ENCODE peak calls at places on chromosomes 4 and X, in nine cellular contexts. L is SK-N-MC; J is endothelial cell; T is GM12865; M is fibroblast of the conjunctiva; R is epithelial cell of esophagus; G is amniotic stem cell; K is stimulated activated CD4-positive, alpha-beta T cell treated with anti-CD3 and anti-CD28 coated beads, Interleukin-15, amount 100 ng/mL, for 1 hour; A is activated CD8-positive, alpha-beta memory T cell treated with anti-CD3 and anti-CD28 coated beads for 48 hours. F is an unnamed sample.

GRCh38 chr4:32778938-32779337 is 2058.8 kb downstream of the PCDH7 start:
- DNase-seq in L (no peak), M (no peak), G (no peak), K (no peak), T (no peak), R (no peak), A (no peak), J (no peak), F (no peak)

GRCh38 chrX:154738013-154738738 is 12.7 kb downstream of the GAB3 start:
- DNase-seq in M (peak; percentile 65), G (peak; percentile 11), J (no peak), R (peak; percentile 65), K (no peak), T (no peak), L (no peak), A (no peak), F (peak; percentile 85)

GRCh38 chr4:2799444-2799911 is 6.6 kb downstream of the SH3BP2 start:
- DNase-seq in L (no peak), A (no peak), G (no peak), K (no peak), J (peak; percentile 3), T (no peak), M (no peak), R (no peak), F (no peak)

GRCh38 chr4:98470831-98471230 is 187.6 kb downstream of the TSPAN5 start:
- DNase-seq in K (no peak), A (no peak), R (no peak), G (no peak), T (no peak), M (no peak), L (no peak), J (no peak), F (peak; percentile 57)

GRCh38 chr4:143549924-143550323 is 36.4 kb downstream of the SMARCA5 start:
- DNase-seq in J (no peak), K (no peak), R (no peak), T (no peak), G (no peak), M (no peak), L (no peak), A (no peak), F (no peak)

GRCh38 chr4:24753519-24753918 is 41.9 kb upstream of the SOD3 start:
- DNase-seq in M (no peak), G (peak; percentile 75), L (no peak), J (no peak), R (peak; percentile 100), A (no peak), K (no peak), T (no peak), F (peak; percentile 93)

GRCh38 chr4:53015681-53016080 is 153.6 kb downstream of the RASL11B start:
- DNase-seq in T (peak; percentile 60), M (peak; percentile 81), R (peak; percentile 48), K (no peak), L (no peak), J (peak; percentile 49), A (no peak), G (peak; percentile 26), F (peak; percentile 60)

GRCh38 chr4:1072830-1073446 is 40.4 kb downstream of the RNF212 start:
- DNase-seq in K (peak; percentile 8), A (no peak), R (peak; percentile 62), T (peak; percentile 63), G (peak; percentile 9), L (no peak), J (peak; percentile 57), M (no peak), F (peak; percentile 67)

GRCh38 chr4:2415213-2415612 is 3.2 kb downstream of the ZFYVE28 start:
- DNase-seq in A (no peak), T (no peak), M (no peak), R (no peak), G (no peak), L (no peak), J (no peak), K (no peak), F (no peak)

GRCh38 chrX:22800360-22800759 is 199.4 kb upstream of the DDX53 start:
- DNase-seq in J (no peak), G (peak; percentile 58), T (no peak), R (peak; percentile 82), A (no peak), L (peak; percentile 85), M (peak; percentile 67), K (no peak), F (peak; percentile 86)

GRCh38 chrX:153411988-153412574 is 809 bp downstream of the ZFP92 start:
- DNase-seq in K (no peak), L (no peak), T (no peak), J (no peak), R (peak; percentile 23), M (no peak), A (no peak), G (no peak), F (no peak)

GRCh38 chr4:24778427-24779225 is 16.7 kb upstream of the SOD3 start:
- DNase-seq in T (no peak), G (peak; percentile 81), A (no peak), L (peak; percentile 84), K (no peak), R (peak; percentile 67), M (peak; percentile 97), J (no peak), F (peak; percentile 90)

GRCh38 chrX:119236599-119237525 is 777 bp downstream of the PGRMC1 start:
- DNase-seq in J (peak; percentile 15), K (peak; percentile 1), L (no peak), A (peak; percentile 1), R (peak; percentile 74), G (peak; percentile 3), M (no peak), T (peak; percentile 37), F (peak; percentile 70)

F was measured in ELR.